ENCODE peak calls at places on chromosomes 12 and 14, in eight cellular contexts. One of them, this sample, is unnamed.
A peak's percentile ranks its signal among the peaks of the same experiment; 100 is the strongest.

GRCh38 chr12:51531284-51531981 is 59.6 kb upstream of the SCN8A start:
- ATAC-seq in upper lobe of left lung: no peak
- ATAC-seq in K562: peak; percentile 37
- ATAC-seq in Panc1: no peak
- ATAC-seq in HCT116: no peak
- ATAC-seq in GM12878: peak; percentile 32
- ATAC-seq in HepG2: peak; percentile 62
- ATAC-seq in GM23338: peak; percentile 29
- ATAC-seq in this sample: no peak

GRCh38 chr12:124992874-124993567 is 424 bp upstream of the BRI3BP start:
- ATAC-seq in upper lobe of left lung: no peak
- ATAC-seq in K562: peak; percentile 37
- ATAC-seq in Panc1: peak; percentile 54
- ATAC-seq in HCT116: peak; percentile 50
- ATAC-seq in GM12878: peak; percentile 50
- ATAC-seq in HepG2: peak; percentile 60
- ATAC-seq in GM23338: peak; percentile 52
- ATAC-seq in this sample: no peak

GRCh38 chr14:92677087-92677668 is 71.2 kb downstream of the LGMN start:
- ATAC-seq in upper lobe of left lung: peak; percentile 71
- ATAC-seq in K562: no peak
- ATAC-seq in Panc1: no peak
- ATAC-seq in HCT116: no peak
- ATAC-seq in GM12878: peak; percentile 84
- ATAC-seq in HepG2: no peak
- ATAC-seq in GM23338: no peak
- ATAC-seq in this sample: no peak

GRCh38 chr12:123599721-123600120 is 2.2 kb upstream of the DDX55 start:
- ATAC-seq in upper lobe of left lung: no peak
- ATAC-seq in K562: no peak
- ATAC-seq in Panc1: no peak
- ATAC-seq in HCT116: no peak
- ATAC-seq in GM12878: no peak
- ATAC-seq in HepG2: no peak
- ATAC-seq in GM23338: no peak
- ATAC-seq in this sample: no peak

GRCh38 chr14:73491977-73492552 is 1.3 kb downstream of the RIOX1 start:
- ATAC-seq in upper lobe of left lung: no peak
- ATAC-seq in K562: no peak
- ATAC-seq in Panc1: no peak
- ATAC-seq in HCT116: no peak
- ATAC-seq in GM12878: no peak
- ATAC-seq in HepG2: peak; percentile 3
- ATAC-seq in GM23338: peak; percentile 3
- ATAC-seq in this sample: no peak

GRCh38 chr14:102066041-102066451 is 20.8 kb downstream of the HSP90AA1 start:
- ATAC-seq in upper lobe of left lung: no peak
- ATAC-seq in K562: no peak
- ATAC-seq in Panc1: no peak
- ATAC-seq in HCT116: no peak
- ATAC-seq in GM12878: peak; percentile 10
- ATAC-seq in HepG2: peak; percentile 12
- ATAC-seq in GM23338: no peak
- ATAC-seq in this sample: no peak

GRCh38 chr12:71865757-71866536 is 26.4 kb downstream of the TBC1D15 start:
- ATAC-seq in upper lobe of left lung: peak; percentile 17
- ATAC-seq in K562: peak; percentile 62
- ATAC-seq in Panc1: peak; percentile 58
- ATAC-seq in HCT116: peak; percentile 30
- ATAC-seq in GM12878: peak; percentile 4
- ATAC-seq in HepG2: peak; percentile 31
- ATAC-seq in GM23338: peak; percentile 23
- ATAC-seq in this sample: no peak

GRCh38 chr12:109685574-109686447 is 27.8 kb upstream of the FAM222A start:
- ATAC-seq in upper lobe of left lung: no peak
- ATAC-seq in K562: peak; percentile 69
- ATAC-seq in Panc1: no peak
- ATAC-seq in HCT116: no peak
- ATAC-seq in GM12878: no peak
- ATAC-seq in HepG2: no peak
- ATAC-seq in GM23338: no peak
- ATAC-seq in this sample: no peak

GRCh38 chr14:100683578-100683977 is 43.1 kb upstream of the DLK1 start:
- ATAC-seq in upper lobe of left lung: no peak
- ATAC-seq in K562: peak; percentile 29
- ATAC-seq in Panc1: no peak
- ATAC-seq in HCT116: no peak
- ATAC-seq in GM12878: no peak
- ATAC-seq in HepG2: no peak
- ATAC-seq in GM23338: no peak
- ATAC-seq in this sample: no peak

GRCh38 chr12:44847888-44848770 is 28.0 kb downstream of the NELL2 start:
- ATAC-seq in upper lobe of left lung: no peak
- ATAC-seq in K562: no peak
- ATAC-seq in Panc1: no peak
- ATAC-seq in HCT116: no peak
- ATAC-seq in GM12878: peak; percentile 85
- ATAC-seq in HepG2: no peak
- ATAC-seq in GM23338: no peak
- ATAC-seq in this sample: no peak

GRCh38 chr14:68695326-68695768 is 97.5 kb downstream of the ZFP36L1 start:
- ATAC-seq in upper lobe of left lung: peak; percentile 92
- ATAC-seq in K562: no peak
- ATAC-seq in Panc1: peak; percentile 71
- ATAC-seq in HCT116: peak; percentile 83
- ATAC-seq in GM12878: peak; percentile 98
- ATAC-seq in HepG2: peak; percentile 37
- ATAC-seq in GM23338: no peak
- ATAC-seq in this sample: peak; percentile 86

GRCh38 chr14:39034481-39035296 is 68.3 kb downstream of the SEC23A start:
- ATAC-seq in upper lobe of left lung: no peak
- ATAC-seq in K562: peak; percentile 77
- ATAC-seq in Panc1: no peak
- ATAC-seq in HCT116: no peak
- ATAC-seq in GM12878: peak; percentile 78
- ATAC-seq in HepG2: peak; percentile 78
- ATAC-seq in GM23338: peak; percentile 67
- ATAC-seq in this sample: no peak

DNA sequence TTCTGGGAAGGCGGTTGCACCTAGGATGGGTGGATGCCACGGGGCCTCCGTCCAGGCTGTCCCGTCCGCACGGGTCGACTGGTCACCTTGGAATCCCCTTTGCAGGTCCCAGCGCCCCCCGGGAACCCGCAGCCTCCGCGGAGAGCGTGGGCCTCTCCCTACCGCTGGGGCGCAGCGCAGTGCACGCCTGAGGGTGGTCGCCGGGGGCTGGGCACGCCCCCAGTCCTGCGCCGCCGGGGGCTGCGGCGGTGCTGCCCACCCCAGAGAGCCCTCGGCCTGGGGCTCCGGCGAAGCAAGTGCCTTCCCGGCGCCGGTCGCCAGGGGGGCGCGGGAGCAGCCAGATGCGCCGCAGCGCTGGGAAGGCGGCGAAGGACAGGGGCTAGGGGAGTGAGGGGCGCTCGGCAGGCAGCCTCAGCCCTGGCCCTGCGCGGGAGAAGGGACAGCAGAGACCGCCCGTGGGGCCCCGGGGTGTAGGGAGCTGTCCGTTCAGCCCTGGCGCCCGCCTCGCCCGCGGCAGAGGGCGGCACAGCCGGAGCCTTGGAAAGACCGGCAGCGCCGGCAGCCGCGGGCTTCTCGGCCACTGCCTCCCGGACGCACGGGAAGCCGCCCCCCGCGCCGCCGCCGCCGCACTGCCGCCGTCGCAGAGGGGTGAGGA is 527 bp downstream of the ZDHHC22 start:
- ATAC-seq in upper lobe of left lung: peak; percentile 17
- ATAC-seq in K562: peak; percentile 77
- ATAC-seq in Panc1: peak; percentile 83
- ATAC-seq in HCT116: peak; percentile 71
- ATAC-seq in GM12878: peak; percentile 78
- ATAC-seq in HepG2: peak; percentile 93
- ATAC-seq in GM23338: peak; percentile 73
- ATAC-seq in this sample: no peak
- TF ChIP-seq CTCF in upper lobe of left lung: peak; percentile 24
- TF ChIP-seq CTCF in K562: peak; percentile 19
- TF ChIP-seq CTCF in Panc1: peak; percentile 75
- TF ChIP-seq CTCF in HCT116: peak; percentile 47
- TF ChIP-seq CTCF in GM12878: peak; percentile 36
- TF ChIP-seq CTCF in HepG2: peak; percentile 51
- TF ChIP-seq CTCF in GM23338: peak; percentile 32
- TF ChIP-seq CTCF in this sample: peak; percentile 12

GRCh38 chr14:104970231-104971068 is 7.7 kb downstream of the AHNAK2 start:
- ATAC-seq in upper lobe of left lung: peak; percentile 71
- ATAC-seq in K562: peak; percentile 71
- ATAC-seq in Panc1: peak; percentile 39
- ATAC-seq in HCT116: peak; percentile 37
- ATAC-seq in GM12878: no peak
- ATAC-seq in HepG2: no peak
- ATAC-seq in GM23338: peak; percentile 3
- ATAC-seq in this sample: peak; percentile 54
- TF ChIP-seq POLR2AphosphoS5 in upper lobe of left lung: peak; percentile 33
- TF ChIP-seq POLR2AphosphoS5 in K562: no peak
- TF ChIP-seq POLR2AphosphoS5 in Panc1: peak; percentile 64
- TF ChIP-seq POLR2AphosphoS5 in HCT116: peak; percentile 82
- TF ChIP-seq POLR2AphosphoS5 in GM12878: no peak
- TF ChIP-seq POLR2AphosphoS5 in HepG2: no peak
- TF ChIP-seq POLR2AphosphoS5 in GM23338: no peak
- TF ChIP-seq POLR2AphosphoS5 in this sample: peak; percentile 75

GRCh38 chr12:22925593-22925992 is 300.6 kb downstream of the ETNK1 start:
- ATAC-seq in upper lobe of left lung: no peak
- ATAC-seq in K562: no peak
- ATAC-seq in Panc1: no peak
- ATAC-seq in HCT116: no peak
- ATAC-seq in GM12878: no peak
- ATAC-seq in HepG2: no peak
- ATAC-seq in GM23338: no peak
- ATAC-seq in this sample: no peak
- TF ChIP-seq CTCF in upper lobe of left lung: no peak
- TF ChIP-seq CTCF in K562: no peak
- TF ChIP-seq CTCF in Panc1: no peak
- TF ChIP-seq CTCF in HCT116: no peak
- TF ChIP-seq CTCF in GM12878: no peak
- TF ChIP-seq CTCF in HepG2: no peak
- TF ChIP-seq CTCF in GM23338: no peak
- TF ChIP-seq CTCF in this sample: no peak

DNA sequence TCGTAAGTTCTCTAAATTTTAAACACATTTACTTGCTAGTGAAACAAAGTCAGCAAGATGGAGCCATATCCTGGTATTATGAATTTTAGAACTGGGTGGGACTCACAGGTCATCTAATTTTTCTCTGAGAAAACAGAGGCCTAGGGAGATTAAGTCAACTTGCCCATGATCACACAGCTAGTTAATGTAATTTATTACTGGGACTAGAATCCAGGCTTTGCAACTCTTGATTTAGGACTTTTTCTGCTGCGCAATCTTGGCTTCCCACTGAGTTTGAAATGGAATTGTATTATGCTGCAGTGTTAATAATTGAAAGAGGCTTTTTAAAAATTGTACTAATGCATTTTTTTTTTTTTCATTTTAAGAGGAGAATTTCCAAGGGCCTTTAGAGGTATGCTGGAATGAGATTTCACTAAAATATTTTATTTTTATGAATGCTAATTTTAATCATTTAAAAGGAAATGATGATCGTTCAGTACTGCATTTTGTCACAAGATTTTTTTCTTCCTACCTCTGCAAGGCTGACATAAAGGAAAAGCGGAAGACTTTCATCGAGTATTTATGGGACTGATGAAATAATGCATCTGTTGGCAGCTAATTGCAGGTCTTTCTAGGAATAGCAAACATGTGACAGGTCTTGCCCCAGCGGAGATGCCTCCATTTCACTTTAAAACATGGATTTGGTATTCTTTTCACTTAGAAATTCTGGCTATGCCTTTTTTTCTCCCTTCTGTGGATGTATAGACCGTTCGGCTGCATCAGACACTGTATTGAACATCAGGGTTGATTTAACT is 9.6 kb downstream of the CRADD start:
- ATAC-seq in upper lobe of left lung: no peak
- ATAC-seq in K562: no peak
- ATAC-seq in Panc1: no peak
- ATAC-seq in HCT116: no peak
- ATAC-seq in GM12878: no peak
- ATAC-seq in HepG2: no peak
- ATAC-seq in GM23338: no peak
- ATAC-seq in this sample: no peak
- TF ChIP-seq POLR2AphosphoS5 in upper lobe of left lung: no peak
- TF ChIP-seq POLR2AphosphoS5 in K562: no peak
- TF ChIP-seq POLR2AphosphoS5 in Panc1: no peak
- TF ChIP-seq POLR2AphosphoS5 in HCT116: no peak
- TF ChIP-seq POLR2AphosphoS5 in GM12878: no peak
- TF ChIP-seq POLR2AphosphoS5 in HepG2: no peak
- TF ChIP-seq POLR2AphosphoS5 in GM23338: no peak
- TF ChIP-seq POLR2AphosphoS5 in this sample: no peak